ENCODE peak calls at places on chromosome 22, in eight cellular contexts. N is T-cell, D is iPS-NIHi11, B is NCI-H1417, W is activated T-cell treated with anti-CD3 and anti-CD28 coated beads for 1 hour, R is fibroblast of the conjunctiva, J is nucleus accumbens, V is HS-27A. Z is an unnamed sample.

GRCh38 chr22:32991353-32992115 is 66.6 kb downstream of the SYN3 start:
- DNase-seq in N (no peak), D (no peak), B (peak), W (no peak), R (peak), J (no peak), V (no peak), Z (peak)

GRCh38 chr22:36419177-36419911 is 31.6 kb upstream of the MYH9 start:
- DNase-seq in N (no peak), D (peak), B (no peak), W (no peak), R (peak), J (no peak), V (no peak), Z (peak)

GRCh38 chr22:40002935-40003715 is 8.4 kb downstream of the FAM83F start:
- DNase-seq in N (no peak), D (no peak), B (peak), W (no peak), R (no peak), J (no peak), V (no peak), Z (no peak)

GRCh38 chr22:27278986-27279385 is 522.6 kb downstream of the MN1 start:
- DNase-seq in N (no peak), D (no peak), B (no peak), W (no peak), R (no peak), J (no peak), V (no peak), Z (peak)

GRCh38 chr22:27132896-27133500 is 475.6 kb downstream of the MIAT start:
- DNase-seq in N (no peak), D (no peak), B (no peak), W (no peak), R (no peak), J (no peak), V (no peak), Z (no peak)

GRCh38 chr22:43884600-43885318 is 7.1 kb downstream of the PNPLA5 start:
- DNase-seq in N (peak), D (peak), B (peak), W (peak), R (no peak), J (no peak), V (no peak), Z (peak)

GRCh38 chr22:35783943-35784614 is 66.4 kb downstream of the APOL5 start:
- DNase-seq in N (no peak), D (no peak), B (no peak), W (no peak), R (no peak), J (no peak), V (no peak), Z (peak)

GRCh38 chr22:44413211-44413610 is 84.8 kb downstream of the RTL6 start:
- DNase-seq in N (no peak), D (no peak), B (no peak), W (no peak), R (no peak), J (no peak), V (no peak), Z (no peak)